ENCODE peak calls at places on chromosomes 1 and 21, in six cellular contexts. L is A549; V is CD8-positive, alpha-beta T cell; N is GM12864; I is fibroblast of pulmonary artery; O is body of pancreas. G is an unnamed sample.

GRCh38 chr1:36839485-36839884 is 194.8 kb downstream of the GRIK3 start:
- DNase-seq in L (no peak), V (no peak), N (no peak), I (no peak), O (no peak), G (no peak)

GRCh38 chr1:115879977-115880376 is 39.1 kb upstream of the NHLH2 start:
- DNase-seq in L (no peak), V (no peak), N (no peak), I (no peak), O (peak), G (no peak)

GRCh38 chr1:14896381-14897079 is 257.0 kb upstream of the TMEM51 start:
- DNase-seq in L (no peak), V (no peak), N (no peak), I (no peak), O (no peak), G (no peak)

GRCh38 chr1:160117709-160118183 is 2.2 kb downstream of the ATP1A2 start:
- DNase-seq in L (no peak), V (no peak), N (no peak), I (peak), O (peak), G (peak)

GRCh38 chr1:36157115-36157903 is 1.3 kb downstream of the MAP7D1 start:
- DNase-seq in L (no peak), V (no peak), N (no peak), I (peak), O (no peak), G (peak)

GRCh38 chr1:171438441-171438840 is 46.9 kb upstream of the PRRC2C start:
- DNase-seq in L (peak), V (no peak), N (no peak), I (peak), O (peak), G (peak)

GRCh38 chr21:43270800-43271261 is 102.0 kb downstream of the CRYAA start:
- DNase-seq in L (no peak), V (no peak), N (no peak), I (no peak), O (no peak), G (peak)

GRCh38 chr1:32496127-32496526 is 31.3 kb downstream of the ZBTB8B start:
- DNase-seq in L (no peak), V (no peak), N (no peak), I (peak), O (no peak), G (peak)

GRCh38 chr1:183567584-183567983 is 22.7 kb downstream of the NCF2 start:
- DNase-seq in L (no peak), V (no peak), N (no peak), I (peak), O (peak), G (peak)

GRCh38 chr1:203799157-203799556 is 3.7 kb downstream of the ZBED6 start:
- DNase-seq in L (no peak), V (no peak), N (no peak), I (no peak), O (no peak), G (no peak)

DNA sequence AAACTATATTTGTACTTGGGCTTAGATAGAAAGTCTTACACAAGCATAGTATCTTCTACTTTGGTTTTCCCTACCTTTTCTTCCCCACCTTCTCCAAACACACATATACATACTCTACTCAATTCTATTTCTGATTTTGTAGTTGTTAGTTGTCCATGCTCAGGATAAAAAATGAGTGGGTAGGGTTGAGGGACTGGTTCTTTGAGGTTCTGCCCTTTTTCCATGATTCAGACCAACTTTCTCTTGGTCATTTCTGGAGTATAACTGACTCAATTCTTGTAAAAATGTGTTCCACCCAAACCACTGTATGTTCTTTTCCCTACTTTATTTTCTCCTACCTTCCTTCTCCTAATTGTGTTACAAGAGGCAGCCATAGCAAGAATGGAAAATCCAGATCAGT is 3.3 kb downstream of the CFAP126 start:
- DNase-seq in L (no peak), V (no peak), N (no peak), I (no peak), O (no peak), G (no peak)
- H3K4me3 ChIP-seq in L (no peak), V (no peak), N (no peak), I (no peak), O (no peak), G (no peak)

GRCh38 chr1:153670859-153671622 is at the start of gene ILF2:
- DNase-seq in L (peak), V (peak), N (peak), I (peak), O (peak), G (peak)
- TF ChIP-seq CTCF in L (peak), V (no peak), N (peak), I (peak), O (no peak), G (no peak)

DNA sequence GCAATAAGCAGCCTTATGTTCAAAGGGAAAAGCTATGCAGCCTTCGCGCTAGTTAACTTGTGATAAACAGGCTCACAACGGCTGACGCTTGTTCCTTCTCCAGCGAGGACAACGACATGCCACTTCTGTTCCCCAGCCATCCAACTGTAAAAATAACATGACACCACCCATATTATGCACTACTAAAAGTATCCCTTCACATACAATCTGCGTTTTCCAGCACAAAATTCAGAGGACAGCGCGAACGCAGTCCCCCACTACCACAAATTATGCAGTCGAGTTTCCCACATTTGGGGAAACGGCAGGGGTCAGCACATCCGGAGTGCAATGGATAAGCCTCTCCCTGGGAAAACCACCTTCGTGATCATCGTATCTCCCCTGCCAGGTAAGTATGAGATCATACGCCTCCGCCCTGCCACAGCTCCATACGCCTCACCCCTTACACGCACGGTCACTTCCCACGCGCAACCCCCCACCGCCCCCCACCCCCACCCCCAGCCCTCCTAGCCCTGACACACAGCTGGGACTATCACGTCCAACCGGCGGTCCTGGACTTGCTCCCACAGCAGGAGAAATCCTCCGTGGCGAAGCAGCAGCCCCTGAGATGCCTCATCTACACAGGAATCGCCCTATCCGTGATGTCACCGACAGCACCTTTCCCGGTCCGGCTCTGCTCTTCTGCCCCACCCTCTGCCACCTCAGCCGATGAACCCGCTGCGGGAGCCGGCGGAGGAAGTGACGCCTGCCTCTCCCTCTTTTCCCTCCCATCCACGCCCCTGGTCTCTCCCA is 120.8 kb downstream of the PPIAL4G start:
- DNase-seq in L (no peak), V (peak), N (no peak), I (no peak), O (peak), G (peak)
- H3K4me3 ChIP-seq in L (no peak), V (peak), N (no peak), I (peak), O (no peak), G (no peak)

DNA sequence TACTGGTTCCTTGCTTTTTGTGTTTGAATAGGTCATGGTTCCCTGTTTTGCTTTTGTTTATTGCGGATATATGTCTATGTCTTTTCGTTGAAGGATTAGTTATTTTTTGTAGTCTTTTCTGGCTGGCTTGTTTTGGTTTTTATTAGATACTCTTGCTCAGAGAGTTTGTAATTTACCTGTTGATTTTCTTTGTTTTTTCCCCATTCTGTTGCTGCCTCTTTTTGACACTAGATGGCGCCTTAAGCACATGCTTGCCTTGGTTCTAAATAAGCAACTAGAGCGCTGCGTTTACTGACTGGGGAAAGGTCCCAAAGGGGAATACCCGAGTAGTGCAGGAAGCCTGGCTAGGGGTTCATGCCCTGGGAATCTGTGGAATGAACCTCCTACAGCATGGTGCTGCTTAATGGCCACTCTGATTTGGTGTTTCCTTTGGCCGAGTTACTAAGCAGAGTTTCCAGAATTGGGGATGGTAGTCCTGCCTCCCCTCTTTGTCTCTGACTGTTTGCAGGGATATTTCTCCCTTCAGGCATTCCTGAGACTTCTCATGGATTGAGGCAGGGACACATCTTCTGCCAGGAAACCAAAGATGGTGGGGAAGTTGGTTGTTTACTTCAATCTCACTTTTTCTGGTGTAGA is 143.2 kb downstream of the PTPRU start:
- DNase-seq in L (no peak), V (no peak), N (no peak), I (peak), O (no peak), G (no peak)
- TF ChIP-seq CTCF in L (peak), V (no peak), N (peak), I (peak), O (peak), G (peak)

GRCh38 chr1:247966520-247967204 is 1.6 kb downstream of the OR2AK2 start:
- DNase-seq in L (no peak), V (no peak), N (peak), I (no peak), O (no peak), G (no peak)
- H3K4me3 ChIP-seq in L (no peak), V (no peak), N (no peak), I (no peak), O (no peak), G (no peak)

DNA sequence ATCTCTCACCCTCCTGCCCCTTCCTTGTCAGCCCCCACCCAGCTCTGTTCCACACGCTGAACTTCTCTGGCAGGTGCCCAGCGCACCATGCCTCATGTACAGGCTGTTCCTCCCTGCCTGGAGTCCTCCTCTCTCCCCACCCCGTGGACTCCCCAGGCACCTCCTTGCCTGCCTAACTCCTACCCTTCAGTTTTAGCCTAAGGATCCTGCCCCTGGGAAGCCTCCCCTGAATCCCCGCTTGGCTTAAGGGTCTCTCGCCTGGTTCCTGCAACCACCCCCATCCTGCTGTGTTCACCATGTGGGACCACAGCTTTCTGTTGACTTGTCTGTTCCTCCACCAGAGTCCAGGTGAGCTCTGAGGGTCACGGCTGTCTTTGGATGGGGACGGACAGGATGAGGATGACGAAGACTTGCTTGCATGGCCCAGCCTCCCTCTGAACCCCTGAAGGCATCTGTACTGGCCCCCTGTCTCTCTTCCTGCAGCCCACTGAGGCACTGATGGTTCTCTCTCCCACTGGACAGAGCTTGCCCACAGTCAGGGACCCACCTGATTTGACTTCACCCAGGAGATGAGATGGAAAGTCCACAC is 153.2 kb upstream of the C1orf174 start:
- DNase-seq in L (no peak), V (no peak), N (no peak), I (no peak), O (no peak), G (no peak)
- TF ChIP-seq CTCF in L (no peak), V (no peak), N (no peak), I (no peak), O (no peak), G (no peak)

GRCh38 chr1:27603962-27604578 is at the start of gene AHDC1:
- DNase-seq in L (peak), V (peak), N (no peak), I (peak), O (peak), G (peak)

GRCh38 chr1:27605796-27606707 is 2.1 kb upstream of the AHDC1 start:
- DNase-seq in L (peak), V (peak), N (no peak), I (peak), O (peak), G (no peak)

GRCh38 chr1:27603320-27603961 is 503 bp downstream of the AHDC1 start:
- DNase-seq in L (peak), V (peak), N (no peak), I (no peak), O (peak), G (no peak)

GRCh38 chr1:27605300-27605766 is 1.4 kb upstream of the AHDC1 start:
- DNase-seq in L (no peak), V (no peak), N (no peak), I (no peak), O (no peak), G (no peak)

DNA sequence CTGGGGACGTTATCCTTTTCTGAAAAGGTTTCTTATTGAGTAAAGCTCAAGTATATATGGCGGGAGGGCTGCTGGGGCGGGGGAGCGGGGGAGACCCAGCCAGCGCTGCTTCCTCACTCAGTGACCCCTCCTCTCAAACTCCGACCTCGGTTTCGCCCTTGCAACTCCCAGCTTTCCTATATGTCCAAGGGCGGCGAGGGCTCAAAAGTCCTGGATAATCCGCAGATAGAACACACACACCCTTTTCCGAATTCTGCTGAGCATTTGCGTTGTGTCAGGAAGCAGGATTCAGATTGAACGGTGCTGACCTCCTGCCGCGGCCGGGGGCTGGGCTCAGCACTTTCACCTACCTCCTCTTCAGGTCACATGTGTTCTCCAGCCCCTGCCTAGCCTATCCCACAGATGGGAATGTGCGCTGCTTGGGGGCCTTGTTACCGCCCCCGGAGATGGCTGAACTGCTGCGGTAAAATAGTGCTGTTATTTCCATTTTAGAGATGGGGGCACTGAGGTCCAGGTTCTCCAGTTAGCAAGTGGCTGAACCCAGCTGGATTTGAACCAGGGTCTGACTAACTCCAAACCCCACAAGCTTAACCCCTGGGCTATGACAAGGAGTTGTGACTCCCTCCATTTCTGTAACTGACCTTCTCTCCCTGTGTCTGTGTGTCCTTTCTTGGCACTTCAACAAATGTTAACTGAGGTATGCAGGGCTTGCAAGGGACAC is 795 bp upstream of the AHDC1 start:
- DNase-seq in L (no peak), V (no peak), N (no peak), I (no peak), O (no peak), G (no peak)
- H3K4me3 ChIP-seq in L (peak), V (peak), N (peak), I (peak), O (no peak), G (peak)

GRCh38 chr1:220450927-220451326 is 77.0 kb upstream of the MARK1 start:
- DNase-seq in L (no peak), V (no peak), N (no peak), I (no peak), O (no peak), G (no peak)

GRCh38 chr1:220453371-220453770 is 74.6 kb upstream of the MARK1 start:
- DNase-seq in L (no peak), V (no peak), N (no peak), I (no peak), O (no peak), G (no peak)

GRCh38 chr1:220451541-220451940 is 76.4 kb upstream of the MARK1 start:
- DNase-seq in L (no peak), V (no peak), N (no peak), I (no peak), O (no peak), G (no peak)

GRCh38 chr1:220455559-220455958 is 72.4 kb upstream of the MARK1 start:
- DNase-seq in L (no peak), V (no peak), N (no peak), I (no peak), O (no peak), G (no peak)

GRCh38 chr1:220454155-220454777 is 73.7 kb upstream of the MARK1 start:
- DNase-seq in L (peak), V (no peak), N (no peak), I (no peak), O (no peak), G (no peak)
- TF ChIP-seq CTCF in L (no peak), V (peak), N (peak), I (peak), O (no peak), G (no peak)

GRCh38 chr1:149963358-149963757 is 26.7 kb upstream of the MTMR11 start:
- DNase-seq in L (no peak), V (no peak), N (no peak), I (peak), O (no peak), G (no peak)
- H3K4me3 ChIP-seq in L (no peak), V (no peak), N (no peak), I (no peak), O (no peak), G (no peak)

G was measured in foreskin fibroblast.